ENCODE peak calls at places on chromosomes 13 and 19, in eight cellular contexts. E is aorta; A is Right ventricle myocardium superior; Y is GM04504; V is NCI-H1092; C is RWPE2; Z is C1 segment of cervical spinal cord; Q is stimulated activated CD4-positive, alpha-beta T cell treated with anti-CD3 and anti-CD28 coated beads, TNF-alpha, amount 100 ng/mL, for 1 hour. X is an unnamed sample.

GRCh38 chr13:113651511-113652403 is 6.2 kb downstream of the ATP4B start:
- DNase-seq in C (peak; percentile 54), Q (no peak), Y (no peak), A (peak; percentile 33), Z (no peak), E (peak; percentile 63), V (no peak), X (no peak)

GRCh38 chr13:94860981-94861407 is 148.6 kb upstream of the SOX21 start:
- DNase-seq in Q (no peak), E (no peak), V (no peak), C (no peak), Y (no peak), A (no peak), Z (no peak), X (no peak)

GRCh38 chr13:59960683-59961082 is 203.0 kb downstream of the DIAPH3 start:
- DNase-seq in Q (no peak), C (no peak), Z (no peak), E (no peak), A (no peak), V (no peak), Y (no peak), X (no peak)

GRCh38 chr19:46579286-46579944 is 21.7 kb upstream of the CALM3 start:
- DNase-seq in Q (no peak), E (no peak), A (no peak), Z (no peak), V (no peak), Y (no peak), C (no peak), X (no peak)

GRCh38 chr13:39189778-39190177 is 151.5 kb downstream of the NHLRC3 start:
- DNase-seq in V (no peak), Q (no peak), E (no peak), A (no peak), Y (no peak), Z (no peak), C (no peak), X (no peak)

GRCh38 chr19:36574762-36575161 is 1.7 kb upstream of the ZNF529 start:
- DNase-seq in E (no peak), Z (no peak), V (no peak), A (no peak), C (no peak), Y (no peak), Q (no peak), X (no peak)

GRCh38 chr13:37640499-37640898 is 41.9 kb upstream of the POSTN start:
- DNase-seq in Z (no peak), E (no peak), A (no peak), C (no peak), Q (no peak), V (peak; percentile 0), Y (no peak), X (peak; percentile 59)

GRCh38 chr13:95624020-95624419 is 20.5 kb downstream of the DZIP1 start:
- DNase-seq in E (no peak), C (no peak), A (no peak), Y (no peak), V (peak; percentile 1), Z (peak; percentile 17), Q (no peak), X (no peak)

GRCh38 chr13:67369895-67370660 is 139.9 kb upstream of the PCDH9 start:
- DNase-seq in A (no peak), Q (no peak), V (no peak), E (no peak), Y (peak; percentile 12), C (no peak), Z (no peak), X (peak; percentile 83)

GRCh38 chr13:111006508-111007031 is 91.7 kb upstream of the ANKRD10 start:
- DNase-seq in Y (peak; percentile 57), A (peak; percentile 87), V (peak; percentile 38), Q (no peak), Z (no peak), E (peak; percentile 93), C (no peak), X (peak; percentile 94)

GRCh38 chr19:46904114-46905060 is 43.6 kb downstream of the ARHGAP35 start:
- DNase-seq in Z (no peak), E (no peak), Q (no peak), V (no peak), C (no peak), Y (peak; percentile 88), A (peak; percentile 64), X (no peak)

GRCh38 chr13:30119476-30119875 is 187.9 kb downstream of the KATNAL1 start:
- DNase-seq in E (no peak), A (no peak), V (no peak), Q (no peak), Y (peak; percentile 80), C (no peak), Z (no peak), X (peak; percentile 67)

GRCh38 chr13:113864303-113864890 is 521 bp upstream of the GAS6 start:
- DNase-seq in V (no peak), C (peak; percentile 50), Y (no peak), Q (no peak), Z (no peak), E (peak; percentile 57), A (peak; percentile 47), X (no peak)

GRCh38 chr13:65063753-65064152 is 2166.4 kb downstream of the PCDH9 start:
- DNase-seq in A (no peak), Y (no peak), V (no peak), Z (no peak), E (no peak), C (no peak), Q (no peak), X (peak; percentile 40)

GRCh38 chr19:54517483-54517882 is 14.9 kb downstream of the LAIR2 start:
- DNase-seq in A (peak; percentile 61), Q (peak; percentile 2), E (no peak), Z (peak; percentile 21), V (no peak), Y (no peak), C (no peak), X (peak; percentile 9)

GRCh38 chr19:5054551-5055456 is 85.9 kb downstream of the KDM4B start:
- DNase-seq in E (no peak), Y (no peak), C (no peak), Z (peak; percentile 25), A (peak; percentile 71), V (no peak), Q (no peak), X (no peak)

GRCh38 chr19:45231891-45232290 is 13.3 kb downstream of the EXOC3L2 start:
- DNase-seq in Y (no peak), V (no peak), E (no peak), Z (no peak), A (no peak), Q (no peak), C (no peak), X (no peak)

GRCh38 chr19:38674388-38675133 is 27.1 kb downstream of the ACTN4 start:
- DNase-seq in A (no peak), E (no peak), Y (no peak), C (no peak), Q (no peak), Z (no peak), V (no peak), X (no peak)